ENCODE peak calls at places on chromosome 1, in four cellular contexts. K is K562, A is HL-60, P is GM12878. D is an unnamed sample.

GRCh38 chr1:113353581-113353980 is 36.7 kb upstream of the MAGI3 start:
- DNase-seq in K (no peak), P (no peak), A (no peak), D (no peak)

GRCh38 chr1:107262472-107263286 is 121.8 kb downstream of the NTNG1 start:
- DNase-seq in K (no peak), A (no peak), P (no peak), D (no peak)

GRCh38 chr1:229665912-229666558 is 40.0 kb downstream of the URB2 start:
- DNase-seq in P (no peak), A (no peak), K (peak), D (no peak)

GRCh38 chr1:84253041-84253440 is 48.5 kb upstream of the SAMD13 start:
- DNase-seq in K (no peak), A (no peak), P (no peak), D (no peak)

GRCh38 chr1:200319143-200319542 is 90.7 kb downstream of the ZNF281 start:
- DNase-seq in P (no peak), K (no peak), A (no peak), D (no peak)

GRCh38 chr1:50971748-50972305 is 1.8 kb downstream of the CDKN2C start:
- DNase-seq in P (no peak), K (no peak), A (no peak), D (no peak)

GRCh38 chr1:37890378-37891014 is 31.1 kb upstream of the MTF1 start:
- DNase-seq in P (peak), A (peak), K (peak), D (peak)

GRCh38 chr1:16019580-16020277 is 1.9 kb upstream of the HSPB7 start:
- DNase-seq in A (no peak), P (no peak), K (no peak), D (no peak)

GRCh38 chr1:210336362-210336761 is 7.7 kb downstream of the HHAT start:
- DNase-seq in P (no peak), A (no peak), K (no peak), D (no peak)

GRCh38 chr1:58848818-58849411 is 65.1 kb upstream of the JUN start:
- DNase-seq in P (no peak), A (no peak), K (peak), D (no peak)

GRCh38 chr1:67604778-67605177 is 80.2 kb upstream of the GADD45A start:
- DNase-seq in K (no peak), A (no peak), P (no peak), D (no peak)

GRCh38 chr1:41493117-41493536 is 8.6 kb upstream of the EDN2 start:
- DNase-seq in P (no peak), A (no peak), K (peak), D (no peak)

GRCh38 chr1:167936068-167936929 is at the start of gene DCAF6:
- DNase-seq in K (peak), A (peak), P (peak), D (peak)

DNA sequence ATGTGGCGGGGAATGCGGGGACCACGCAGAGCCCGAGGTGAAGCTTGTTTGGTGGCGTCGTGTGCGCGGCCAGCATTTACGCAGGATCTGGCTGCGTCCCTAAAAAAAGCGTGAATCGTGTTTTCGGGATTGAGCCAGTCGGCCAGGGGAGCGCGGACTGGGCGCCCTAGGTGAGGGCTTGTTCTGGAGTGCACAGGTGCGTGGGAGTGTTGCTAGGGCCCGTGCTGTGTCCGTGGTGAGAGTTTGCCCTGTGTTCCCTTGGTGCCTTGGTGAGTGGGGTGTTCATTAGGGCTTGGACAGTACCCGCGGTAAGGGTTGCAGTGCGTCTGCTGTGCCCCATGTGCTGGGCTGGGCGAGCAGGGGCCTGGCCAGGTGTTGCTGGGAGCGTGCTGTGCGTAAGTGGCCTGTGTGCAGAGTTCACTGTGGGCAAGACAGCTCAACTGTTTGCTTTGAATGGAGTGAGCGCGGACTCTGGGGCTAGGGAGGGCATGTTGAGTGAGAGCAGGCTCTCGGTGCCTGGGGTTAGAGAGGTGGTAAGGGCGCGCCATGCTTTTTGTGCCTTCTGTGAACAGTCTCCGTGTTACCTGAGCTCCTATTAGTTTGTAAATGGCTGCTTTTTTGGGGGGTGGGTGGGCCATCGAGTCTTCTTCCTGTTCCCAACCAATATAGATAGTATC is 740 bp downstream of the CD46 start:
- DNase-seq in P (no peak), K (peak), A (peak), D (peak)
- TF ChIP-seq POLR2AphosphoS5 in P (no peak), K (no peak), A (no peak), D (no peak)

GRCh38 chr1:159076753-159077656 is at the start of gene AIM2:
- DNase-seq in A (peak), K (peak), P (peak), D (no peak)
- TF ChIP-seq SPI1 in A (peak), K (no peak), P (peak), D (peak)

GRCh38 chr1:25893072-25893604 is 13.1 kb downstream of the STMN1 start:
- DNase-seq in P (no peak), A (no peak), K (no peak), D (no peak)

GRCh38 chr1:25896266-25896665 is 10.0 kb downstream of the STMN1 start:
- DNase-seq in K (no peak), P (no peak), A (no peak), D (no peak)

GRCh38 chr1:25897754-25898153 is 8.5 kb downstream of the STMN1 start:
- DNase-seq in A (no peak), P (no peak), K (no peak), D (no peak)

GRCh38 chr1:25898223-25899015 is 7.8 kb downstream of the STMN1 start:
- DNase-seq in A (no peak), K (no peak), P (no peak), D (no peak)

GRCh38 chr1:25895365-25895990 is 10.7 kb downstream of the STMN1 start:
- DNase-seq in K (peak), P (no peak), A (peak), D (peak)
- TF ChIP-seq POLR2AphosphoS5 in K (peak), P (no peak), A (peak), D (no peak)

GRCh38 chr1:234139966-234140365 is 233.3 kb upstream of the COA6 start:
- DNase-seq in A (no peak), P (no peak), K (no peak), D (no peak)
- TF ChIP-seq SPI1 in A (no peak), P (no peak), K (no peak), D (no peak)

D was measured in GM12891.